ENCODE peak calls at places on chromosome 14, in seven cellular contexts. Z is mucosa of descending colon; Q is CD8-positive, alpha-beta T cell; V is left lung; X is gastroesophageal sphincter; U is A549; E is activated CD8-positive, alpha-beta T cell treated with anti-CD3 and anti-CD28 coated beads, Interleukin-2, amount 10 ng/mL, durations not matched to agents 7 days and 5 days. W is an unnamed sample.

GRCh38 chr14:94481468-94482131 is 5.6 kb upstream of the SERPINA9 start:
- ATAC-seq in Z (no peak), Q (no peak), V (no peak), X (no peak), U (no peak), E (no peak), W (no peak)

GRCh38 chr14:69532561-69533335 is 41.9 kb downstream of the CCDC177 start:
- ATAC-seq in Z (peak), Q (no peak), V (no peak), X (no peak), U (no peak), E (no peak), W (peak)

GRCh38 chr14:100780646-100781355 is 45.1 kb upstream of the MEG3 start:
- ATAC-seq in Z (no peak), Q (no peak), V (no peak), X (no peak), U (no peak), E (no peak), W (peak)

GRCh38 chr14:68497016-68497415 is 295.9 kb downstream of the ZFP36L1 start:
- ATAC-seq in Z (no peak), Q (no peak), V (no peak), X (no peak), U (no peak), E (no peak), W (no peak)

GRCh38 chr14:75196468-75196867 is 20.1 kb upstream of the TMED10 start:
- ATAC-seq in Z (peak), Q (no peak), V (peak), X (no peak), U (no peak), E (no peak), W (no peak)

GRCh38 chr14:70489579-70490175 is 37.7 kb downstream of the ADAM21 start:
- ATAC-seq in Z (no peak), Q (no peak), V (no peak), X (no peak), U (no peak), E (no peak), W (no peak)

GRCh38 chr14:78885884-78886283 is 715.7 kb downstream of the NRXN3 start:
- ATAC-seq in Z (no peak), Q (no peak), V (no peak), X (no peak), U (no peak), E (no peak), W (no peak)

GRCh38 chr14:26992403-26993115 is 394.7 kb upstream of the NOVA1 start:
- ATAC-seq in Z (peak), Q (no peak), V (no peak), X (no peak), U (no peak), E (no peak), W (no peak)

GRCh38 chr14:100298551-100299237 is 7.5 kb downstream of the SLC25A29 start:
- ATAC-seq in Z (no peak), Q (no peak), V (no peak), X (no peak), U (no peak), E (no peak), W (no peak)

GRCh38 chr14:40113671-40114070 is 681.4 kb upstream of the FBXO33 start:
- ATAC-seq in Z (no peak), Q (no peak), V (no peak), X (no peak), U (no peak), E (no peak), W (no peak)

GRCh38 chr14:66378712-66379111 is 107.5 kb upstream of the CCDC196 start:
- ATAC-seq in Z (no peak), Q (no peak), V (no peak), X (no peak), U (no peak), E (no peak), W (peak)

GRCh38 chr14:50600849-50601248 is 40.9 kb downstream of the ATL1 start:
- ATAC-seq in Z (no peak), Q (no peak), V (peak), X (no peak), U (no peak), E (no peak), W (no peak)

GRCh38 chr14:70416322-70416716 is 571 bp downstream of the SYNJ2BP start:
- ATAC-seq in Z (peak), Q (peak), V (peak), X (no peak), U (peak), E (peak), W (no peak)

GRCh38 chr14:92323031-92323915 is at the start of gene SLC24A4:
- ATAC-seq in Z (peak), Q (no peak), V (peak), X (no peak), U (peak), E (peak), W (peak)

GRCh38 chr14:106174206-106174605 is 647.8 kb downstream of the TMEM121 start:
- ATAC-seq in Z (peak), Q (peak), V (no peak), X (no peak), U (no peak), E (peak), W (no peak)

GRCh38 chr14:73173092-73173735 is 36.9 kb downstream of the PSEN1 start:
- ATAC-seq in Z (no peak), Q (peak), V (peak), X (no peak), U (peak), E (peak), W (peak)

GRCh38 chr14:61051046-61051445 is 70.0 kb downstream of the SLC38A6 start:
- ATAC-seq in Z (no peak), Q (no peak), V (peak), X (no peak), U (no peak), E (no peak), W (no peak)

GRCh38 chr14:91394105-91395081 is 23.2 kb downstream of the CCDC88C start:
- ATAC-seq in Z (no peak), Q (peak), V (no peak), X (no peak), U (no peak), E (no peak), W (no peak)

GRCh38 chr14:72303930-72304329 is 371.7 kb downstream of the RGS6 start:
- ATAC-seq in Z (no peak), Q (no peak), V (no peak), X (no peak), U (no peak), E (no peak), W (no peak)

GRCh38 chr14:106327234-106327633 is 800.9 kb downstream of the TMEM121 start:
- ATAC-seq in Z (no peak), Q (no peak), V (no peak), X (no peak), U (no peak), E (no peak), W (no peak)

GRCh38 chr14:38256358-38256840 is 506 bp upstream of the CLEC14A start:
- ATAC-seq in Z (peak), Q (no peak), V (peak), X (peak), U (no peak), E (peak), W (peak)

GRCh38 chr14:86129426-86129825 is 599.5 kb downstream of the FLRT2 start:
- ATAC-seq in Z (no peak), Q (no peak), V (no peak), X (no peak), U (no peak), E (no peak), W (no peak)

GRCh38 chr14:77659822-77660221 is 43.4 kb upstream of the SPTLC2 start:
- ATAC-seq in Z (peak), Q (no peak), V (peak), X (no peak), U (no peak), E (no peak), W (no peak)

GRCh38 chr14:33357225-33358010 is 418.7 kb downstream of the NPAS3 start:
- ATAC-seq in Z (peak), Q (no peak), V (peak), X (no peak), U (no peak), E (no peak), W (no peak)

GRCh38 chr14:51188566-51189185 is 51.4 kb upstream of the TMX1 start:
- ATAC-seq in Z (no peak), Q (no peak), V (no peak), X (no peak), U (no peak), E (no peak), W (no peak)

GRCh38 chr14:102825307-102826095 is 48.3 kb downstream of the TRAF3 start:
- ATAC-seq in Z (no peak), Q (no peak), V (no peak), X (no peak), U (no peak), E (no peak), W (peak)

GRCh38 chr14:52724360-52724644 is 5.7 kb upstream of the STYX start:
- ATAC-seq in Z (no peak), Q (no peak), V (no peak), X (no peak), U (no peak), E (no peak), W (no peak)

GRCh38 chr14:21098134-21098891 is at the start of gene ZNF219:
- ATAC-seq in Z (peak), Q (peak), V (peak), X (peak), U (peak), E (peak), W (peak)

GRCh38 chr14:72546359-72547035 is 347.4 kb downstream of the DPF3 start:
- ATAC-seq in Z (no peak), Q (no peak), V (no peak), X (no peak), U (no peak), E (no peak), W (no peak)

GRCh38 chr14:74579447-74580274 is 32.4 kb downstream of the LTBP2 start:
- ATAC-seq in Z (no peak), Q (peak), V (peak), X (no peak), U (peak), E (peak), W (peak)

GRCh38 chr14:100609941-100610391 is 22.7 kb upstream of the BEGAIN start:
- ATAC-seq in Z (no peak), Q (no peak), V (no peak), X (no peak), U (no peak), E (no peak), W (no peak)

GRCh38 chr14:51638071-51638944 is 13.4 kb upstream of the FRMD6 start:
- ATAC-seq in Z (no peak), Q (no peak), V (peak), X (no peak), U (peak), E (no peak), W (no peak)

GRCh38 chr14:106044949-106045596 is 518.7 kb downstream of the TMEM121 start:
- ATAC-seq in Z (peak), Q (peak), V (peak), X (no peak), U (peak), E (peak), W (peak)

GRCh38 chr14:39454906-39455539 is 22.8 kb upstream of the FBXO33 start:
- ATAC-seq in Z (no peak), Q (no peak), V (no peak), X (no peak), U (no peak), E (no peak), W (no peak)

GRCh38 chr14:65637780-65638179 is 225.2 kb downstream of the FUT8 start:
- ATAC-seq in Z (peak), Q (peak), V (no peak), X (no peak), U (no peak), E (peak), W (peak)

W was measured in esophagus mucosa.